ENCODE peak calls at places on chromosomes 3 and 15, in seven cellular contexts. One of them, this sample, is unnamed.

GRCh38 chr15:97009036-97009555 is 678.6 kb downstream of the NR2F2 start:
- DNase-seq in aorta: no peak
- DNase-seq in body of pancreas: no peak
- DNase-seq in activated CD4-positive, CD25-positive, alpha-beta regulatory T cell: no peak
- DNase-seq in activated naive CD8-positive, alpha-beta T cell treated with anti-CD3 and anti-CD28 coated beads, Interleukin-2, amount 50 U/mL, for 16 hours: no peak
- DNase-seq in astrocyte of the spinal cord: peak; percentile 1
- DNase-seq in stimulated activated CD8-positive, alpha-beta memory T cell treated with anti-CD3 and anti-CD28 coated beads, Interleukin-7, amount 100 ng/mL, for 1 hour: no peak
- DNase-seq in this sample: no peak

GRCh38 chr3:105349988-105350387 is 16.7 kb upstream of the ALCAM start:
- DNase-seq in aorta: no peak
- DNase-seq in body of pancreas: no peak
- DNase-seq in activated CD4-positive, CD25-positive, alpha-beta regulatory T cell: no peak
- DNase-seq in activated naive CD8-positive, alpha-beta T cell treated with anti-CD3 and anti-CD28 coated beads, Interleukin-2, amount 50 U/mL, for 16 hours: no peak
- DNase-seq in astrocyte of the spinal cord: no peak
- DNase-seq in stimulated activated CD8-positive, alpha-beta memory T cell treated with anti-CD3 and anti-CD28 coated beads, Interleukin-7, amount 100 ng/mL, for 1 hour: no peak
- DNase-seq in this sample: no peak

GRCh38 chr3:89625945-89626344 is 518.5 kb downstream of the EPHA3 start:
- DNase-seq in aorta: no peak
- DNase-seq in body of pancreas: no peak
- DNase-seq in activated CD4-positive, CD25-positive, alpha-beta regulatory T cell: no peak
- DNase-seq in activated naive CD8-positive, alpha-beta T cell treated with anti-CD3 and anti-CD28 coated beads, Interleukin-2, amount 50 U/mL, for 16 hours: no peak
- DNase-seq in astrocyte of the spinal cord: no peak
- DNase-seq in stimulated activated CD8-positive, alpha-beta memory T cell treated with anti-CD3 and anti-CD28 coated beads, Interleukin-7, amount 100 ng/mL, for 1 hour: no peak
- DNase-seq in this sample: no peak

GRCh38 chr15:78327442-78327841 is 12.7 kb upstream of the CRABP1 start:
- DNase-seq in aorta: no peak
- DNase-seq in body of pancreas: no peak
- DNase-seq in activated CD4-positive, CD25-positive, alpha-beta regulatory T cell: no peak
- DNase-seq in activated naive CD8-positive, alpha-beta T cell treated with anti-CD3 and anti-CD28 coated beads, Interleukin-2, amount 50 U/mL, for 16 hours: no peak
- DNase-seq in astrocyte of the spinal cord: no peak
- DNase-seq in stimulated activated CD8-positive, alpha-beta memory T cell treated with anti-CD3 and anti-CD28 coated beads, Interleukin-7, amount 100 ng/mL, for 1 hour: no peak
- DNase-seq in this sample: no peak

GRCh38 chr15:68335251-68335650 is 57.7 kb downstream of the FEM1B start:
- DNase-seq in aorta: peak; percentile 89
- DNase-seq in body of pancreas: peak; percentile 81
- DNase-seq in activated CD4-positive, CD25-positive, alpha-beta regulatory T cell: no peak
- DNase-seq in activated naive CD8-positive, alpha-beta T cell treated with anti-CD3 and anti-CD28 coated beads, Interleukin-2, amount 50 U/mL, for 16 hours: no peak
- DNase-seq in astrocyte of the spinal cord: no peak
- DNase-seq in stimulated activated CD8-positive, alpha-beta memory T cell treated with anti-CD3 and anti-CD28 coated beads, Interleukin-7, amount 100 ng/mL, for 1 hour: no peak
- DNase-seq in this sample: peak; percentile 64

GRCh38 chr3:152961323-152961722 is 126.4 kb downstream of the P2RY1 start:
- DNase-seq in aorta: no peak
- DNase-seq in body of pancreas: peak; percentile 42
- DNase-seq in activated CD4-positive, CD25-positive, alpha-beta regulatory T cell: no peak
- DNase-seq in activated naive CD8-positive, alpha-beta T cell treated with anti-CD3 and anti-CD28 coated beads, Interleukin-2, amount 50 U/mL, for 16 hours: no peak
- DNase-seq in astrocyte of the spinal cord: peak; percentile 34
- DNase-seq in stimulated activated CD8-positive, alpha-beta memory T cell treated with anti-CD3 and anti-CD28 coated beads, Interleukin-7, amount 100 ng/mL, for 1 hour: no peak
- DNase-seq in this sample: peak; percentile 46

GRCh38 chr15:25783607-25784131 is 79.5 kb downstream of the ATP10A start:
- DNase-seq in aorta: peak; percentile 73
- DNase-seq in body of pancreas: no peak
- DNase-seq in activated CD4-positive, CD25-positive, alpha-beta regulatory T cell: no peak
- DNase-seq in activated naive CD8-positive, alpha-beta T cell treated with anti-CD3 and anti-CD28 coated beads, Interleukin-2, amount 50 U/mL, for 16 hours: no peak
- DNase-seq in astrocyte of the spinal cord: peak; percentile 15
- DNase-seq in stimulated activated CD8-positive, alpha-beta memory T cell treated with anti-CD3 and anti-CD28 coated beads, Interleukin-7, amount 100 ng/mL, for 1 hour: peak; percentile 19
- DNase-seq in this sample: peak; percentile 45

GRCh38 chr3:186921578-186921977 is 8.7 kb upstream of the ST6GAL1 start:
- DNase-seq in aorta: no peak
- DNase-seq in body of pancreas: no peak
- DNase-seq in activated CD4-positive, CD25-positive, alpha-beta regulatory T cell: no peak
- DNase-seq in activated naive CD8-positive, alpha-beta T cell treated with anti-CD3 and anti-CD28 coated beads, Interleukin-2, amount 50 U/mL, for 16 hours: no peak
- DNase-seq in astrocyte of the spinal cord: no peak
- DNase-seq in stimulated activated CD8-positive, alpha-beta memory T cell treated with anti-CD3 and anti-CD28 coated beads, Interleukin-7, amount 100 ng/mL, for 1 hour: no peak
- DNase-seq in this sample: no peak

GRCh38 chr3:66572938-66573710 is 72.3 kb upstream of the LRIG1 start:
- DNase-seq in aorta: peak; percentile 72
- DNase-seq in body of pancreas: no peak
- DNase-seq in activated CD4-positive, CD25-positive, alpha-beta regulatory T cell: no peak
- DNase-seq in activated naive CD8-positive, alpha-beta T cell treated with anti-CD3 and anti-CD28 coated beads, Interleukin-2, amount 50 U/mL, for 16 hours: no peak
- DNase-seq in astrocyte of the spinal cord: no peak
- DNase-seq in stimulated activated CD8-positive, alpha-beta memory T cell treated with anti-CD3 and anti-CD28 coated beads, Interleukin-7, amount 100 ng/mL, for 1 hour: no peak
- DNase-seq in this sample: no peak

GRCh38 chr3:66473637-66474036 is 27.2 kb downstream of the LRIG1 start:
- DNase-seq in aorta: no peak
- DNase-seq in body of pancreas: no peak
- DNase-seq in activated CD4-positive, CD25-positive, alpha-beta regulatory T cell: no peak
- DNase-seq in activated naive CD8-positive, alpha-beta T cell treated with anti-CD3 and anti-CD28 coated beads, Interleukin-2, amount 50 U/mL, for 16 hours: no peak
- DNase-seq in astrocyte of the spinal cord: peak; percentile 86
- DNase-seq in stimulated activated CD8-positive, alpha-beta memory T cell treated with anti-CD3 and anti-CD28 coated beads, Interleukin-7, amount 100 ng/mL, for 1 hour: no peak
- DNase-seq in this sample: no peak

This sample was measured in right lobe of liver.